ENCODE peak calls at places on chromosomes 16 and 17, in five cellular contexts. Y is cardiac muscle cell; O is CD4-positive, alpha-beta T cell; Z is tibial nerve; U is tibial artery. E is an unnamed sample.

GRCh38 chr17:65054602-65055001 is 1.9 kb downstream of the GNA13 start:
- DNase-seq in Y (no peak), U (no peak), Z (no peak), O (no peak), E (no peak)

GRCh38 chr16:9235837-9236236 is 144.4 kb downstream of the HAPSTR1 start:
- DNase-seq in U (no peak), O (no peak), Y (no peak), Z (no peak), E (no peak)

GRCh38 chr17:76701471-76701967 is 9.2 kb downstream of the MXRA7 start:
- DNase-seq in O (no peak), Z (no peak), Y (no peak), U (no peak), E (no peak)

GRCh38 chr16:64864232-64864803 is 257.5 kb downstream of the CDH11 start:
- DNase-seq in Z (no peak), U (no peak), O (no peak), Y (peak; percentile 74), E (no peak)

GRCh38 chr16:49701867-49702494 is 153.9 kb downstream of the ZNF423 start:
- DNase-seq in Y (peak; percentile 94), Z (peak; percentile 73), U (peak; percentile 73), O (no peak), E (peak; percentile 66)

GRCh38 chr17:20267459-20267842 is 199.9 kb downstream of the LGALS9B start:
- DNase-seq in O (peak; percentile 30), Z (no peak), Y (peak; percentile 22), U (no peak), E (no peak)

GRCh38 chr17:57284984-57285646 is 28.8 kb downstream of the MSI2 start:
- DNase-seq in O (peak; percentile 10), U (no peak), Y (no peak), Z (no peak), E (peak; percentile 42)

GRCh38 chr17:35875439-35876139 is 4.6 kb downstream of the CCL5 start:
- DNase-seq in O (no peak), U (no peak), Y (no peak), Z (no peak), E (no peak)

GRCh38 chr16:75481475-75481874 is 13.8 kb downstream of the CHST6 start:
- DNase-seq in O (no peak), U (no peak), Z (no peak), Y (no peak), E (no peak)

GRCh38 chr16:12456355-12456754 is 347.3 kb downstream of the CPPED1 start:
- DNase-seq in U (no peak), Y (no peak), Z (no peak), O (no peak), E (no peak)

GRCh38 chr16:30758988-30759461 is 2.8 kb downstream of the CFAP119 start:
- DNase-seq in Z (no peak), U (no peak), O (no peak), Y (no peak), E (peak; percentile 22)

GRCh38 chr17:7352910-7353635 is 1.1 kb downstream of the KCTD11 start:
- DNase-seq in Z (no peak), Y (no peak), U (no peak), O (no peak), E (no peak)

GRCh38 chr16:10987361-10988163 is 43.2 kb downstream of the CLEC16A start:
- DNase-seq in U (no peak), O (no peak), Y (peak; percentile 49), Z (no peak), E (no peak)

GRCh38 chr17:6591599-6592158 is 35.3 kb upstream of the PITPNM3 start:
- DNase-seq in Z (no peak), U (no peak), Y (peak; percentile 84), O (no peak), E (no peak)

GRCh38 chr16:24188143-24188542 is 68.0 kb upstream of the CACNG3 start:
- DNase-seq in U (no peak), Y (no peak), O (no peak), Z (no peak), E (no peak)

GRCh38 chr16:73390936-73391335 is 343.0 kb upstream of the ZFHX3 start:
- DNase-seq in O (no peak), Z (no peak), U (no peak), Y (no peak), E (no peak)

GRCh38 chr16:8675183-8676159 is 1.1 kb downstream of the ABAT start:
- DNase-seq in Z (no peak), Y (peak; percentile 18), O (peak; percentile 15), U (no peak), E (no peak)

GRCh38 chr16:88071908-88072307 is 120.7 kb downstream of the BANP start:
- DNase-seq in Z (no peak), Y (no peak), O (no peak), U (no peak), E (no peak)

GRCh38 chr16:14151256-14152030 is 80.3 kb downstream of the MRTFB start:
- DNase-seq in Y (peak; percentile 29), O (no peak), U (no peak), Z (no peak), E (no peak)

GRCh38 chr16:2173916-2174315 is 18.3 kb downstream of the TRAF7 start:
- DNase-seq in U (no peak), Z (no peak), Y (no peak), O (no peak), E (no peak)

GRCh38 chr17:77420476-77420803 is 279.7 kb downstream of the SEC14L1 start:
- DNase-seq in U (no peak), Y (no peak), O (no peak), Z (no peak), E (no peak)

GRCh38 chr17:9240659-9241370 is 219.5 kb downstream of the NTN1 start:
- DNase-seq in U (peak; percentile 85), O (no peak), Z (peak; percentile 86), Y (peak; percentile 68), E (no peak)

GRCh38 chr17:79644617-79645016 is 33.8 kb upstream of the RBFOX3 start:
- DNase-seq in O (no peak), U (no peak), Y (no peak), Z (no peak), E (no peak)

GRCh38 chr17:45144199-45145034 is 3.9 kb upstream of the HEXIM1 start:
- DNase-seq in O (no peak), Z (no peak), Y (peak; percentile 75), U (peak; percentile 39), E (peak; percentile 59)

GRCh38 chr17:78484300-78485159 is 92.7 kb downstream of the DNAH17 start:
- DNase-seq in Y (peak; percentile 53), Z (no peak), U (no peak), O (peak; percentile 54), E (no peak)

GRCh38 chr16:57892041-57892440 is 78.9 kb downstream of the CNGB1 start:
- DNase-seq in U (no peak), Z (no peak), Y (peak; percentile 33), O (no peak), E (no peak)

GRCh38 chr16:48623304-48624016 is 13.5 kb upstream of the N4BP1 start:
- DNase-seq in O (peak; percentile 82), Y (peak; percentile 94), U (peak; percentile 78), Z (peak; percentile 70), E (peak; percentile 82)

GRCh38 chr17:83201206-83202001 is 122.0 kb downstream of the METRNL start:
- DNase-seq in Z (peak; percentile 4), Y (no peak), O (no peak), U (peak; percentile 18), E (peak; percentile 22)

GRCh38 chr17:58060596-58061191 is 22.5 kb upstream of the DYNLL2 start:
- DNase-seq in Y (peak; percentile 78), O (no peak), U (no peak), Z (no peak), E (peak; percentile 79)

GRCh38 chr17:40354191-40355122 is 10.1 kb downstream of the GJD3 start:
- DNase-seq in U (no peak), O (no peak), Z (no peak), Y (no peak), E (no peak)

GRCh38 chr17:43515641-43516040 is 30.5 kb downstream of the ETV4 start:
- DNase-seq in Y (peak; percentile 32), U (no peak), O (no peak), Z (no peak), E (peak; percentile 6)

GRCh38 chr16:2473999-2474876 is 689 bp upstream of the TBC1D24 start:
- DNase-seq in U (no peak), Z (no peak), O (peak; percentile 59), Y (peak; percentile 39), E (no peak)

GRCh38 chr17:76893623-76894358 is 25.6 kb downstream of the MGAT5B start:
- DNase-seq in U (no peak), O (no peak), Y (no peak), Z (no peak), E (peak; percentile 51)

GRCh38 chr17:64622931-64623654 is 39.0 kb downstream of the SMURF2 start:
- DNase-seq in O (no peak), Y (peak; percentile 72), Z (no peak), U (no peak), E (no peak)

GRCh38 chr17:55689672-55690071 is 33.0 kb downstream of the TMEM100 start:
- DNase-seq in Y (no peak), Z (no peak), O (no peak), U (no peak), E (no peak)
- TF ChIP-seq CTCF in Y (no peak), Z (no peak), O (no peak), U (no peak), E (no peak)

GRCh38 chr17:61253293-61253801 is 146.3 kb upstream of the TBX2 start:
- DNase-seq in Y (peak; percentile 66), Z (peak; percentile 46), O (no peak), U (peak; percentile 47), E (no peak)
- TF ChIP-seq CTCF in Y (no peak), Z (no peak), O (no peak), U (no peak), E (no peak)

GRCh38 chr16:71282943-71283342 is 6.3 kb downstream of the CMTR2 start:
- DNase-seq in Z (no peak), U (no peak), O (no peak), Y (no peak), E (no peak)
- TF ChIP-seq CTCF in Z (no peak), U (no peak), O (no peak), Y (no peak), E (no peak)

DNA sequence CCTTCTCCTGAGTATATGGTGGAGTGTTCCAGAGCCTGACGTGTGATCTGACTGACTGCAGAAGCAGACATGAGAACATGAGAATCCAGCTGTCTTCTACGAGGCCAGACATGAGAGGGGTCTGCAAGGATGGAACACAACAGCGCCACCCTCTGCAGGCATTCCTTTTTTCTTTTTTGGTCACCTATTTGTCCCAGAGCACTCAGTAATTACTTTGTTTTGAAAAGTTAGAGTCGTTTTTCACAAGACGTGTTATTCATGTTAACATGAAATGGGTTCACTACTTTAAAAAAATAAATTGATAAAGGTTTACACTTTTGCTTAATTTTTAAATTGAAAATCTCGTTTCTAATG is 43.8 kb upstream of the ATP2A3 start:
- DNase-seq in O (no peak), U (no peak), Z (no peak), Y (no peak), E (no peak)
- TF ChIP-seq CTCF in O (no peak), U (no peak), Z (no peak), Y (peak; percentile 21), E (no peak)